ENCODE peak calls at places on chromosomes 4 and X, in six cellular contexts. U is small intestine, M is tibial nerve, B is iPS DF 6.9, G is mesenchymal stem cell, D is aorta. R is an unnamed sample.

GRCh38 chr4:93878566-93878965 is 50.0 kb downstream of the ATOH1 start:
- DNase-seq in U (no peak), D (no peak), G (no peak), B (no peak), M (no peak), R (no peak)

GRCh38 chrX:13754765-13755164 is 20.2 kb downstream of the OFD1 start:
- DNase-seq in U (no peak), M (no peak), B (no peak), D (no peak), G (no peak), R (no peak)

GRCh38 chr4:175071123-175071522 is 153.0 kb downstream of the ADAM29 start:
- DNase-seq in G (no peak), M (no peak), U (no peak), D (no peak), B (no peak), R (no peak)

GRCh38 chr4:10102981-10103330 is 13.6 kb downstream of the WDR1 start:
- DNase-seq in D (no peak), G (no peak), M (no peak), B (no peak), U (no peak), R (no peak)

GRCh38 chr4:155179216-155179615 is 29.2 kb upstream of the NPY2R start:
- DNase-seq in B (no peak), D (no peak), M (no peak), U (no peak), G (no peak), R (no peak)

GRCh38 chr4:40199179-40199670 is 2.4 kb downstream of the RHOH start:
- DNase-seq in U (no peak), D (no peak), M (no peak), B (no peak), G (no peak), R (no peak)

GRCh38 chr4:65399131-65399530 is 271.2 kb downstream of the EPHA5 start:
- DNase-seq in B (no peak), G (no peak), M (no peak), U (no peak), D (no peak), R (no peak)

GRCh38 chr4:75786526-75786925 is 62.1 kb downstream of the USO1 start:
- DNase-seq in M (no peak), D (no peak), G (no peak), U (no peak), B (no peak), R (no peak)

GRCh38 chr4:73668806-73669205 is 48.6 kb upstream of the RASSF6 start:
- DNase-seq in B (no peak), G (peak; percentile 64), M (no peak), D (no peak), U (peak; percentile 39), R (no peak)

GRCh38 chrX:143853488-143853887 is 30.4 kb upstream of the UBE2NL start:
- DNase-seq in M (no peak), U (no peak), B (no peak), G (peak; percentile 36), D (no peak), R (no peak)

GRCh38 chrX:17674611-17675010 is 62.7 kb upstream of the SCML1 start:
- DNase-seq in D (no peak), U (peak; percentile 0), B (no peak), M (no peak), G (no peak), R (no peak)

GRCh38 chr4:108118505-108118904 is 50.2 kb downstream of the LEF1 start:
- DNase-seq in B (no peak), M (no peak), D (no peak), G (peak; percentile 60), U (peak; percentile 8), R (no peak)

GRCh38 chr4:3041192-3042142 is 32.9 kb downstream of the HTT-AS start:
- DNase-seq in U (peak; percentile 64), G (peak; percentile 75), B (no peak), D (peak; percentile 86), M (peak; percentile 33), R (peak; percentile 79)

GRCh38 chr4:101104264-101105052 is 242.9 kb downstream of the PPP3CA start:
- DNase-seq in G (no peak), B (no peak), D (no peak), M (no peak), U (peak; percentile 14), R (no peak)

GRCh38 chr4:88584471-88584900 is 7.8 kb upstream of the HERC3 start:
- DNase-seq in D (no peak), M (no peak), G (no peak), U (no peak), B (no peak), R (no peak)

GRCh38 chr4:101348367-101348827 is 1.1 kb upstream of the PPP3CA start:
- DNase-seq in U (peak; percentile 40), G (no peak), D (no peak), B (no peak), M (no peak), R (peak; percentile 80)

GRCh38 chr4:7419961-7420660 is 14.6 kb downstream of the PSAPL1 start:
- DNase-seq in D (peak; percentile 47), B (no peak), M (no peak), U (no peak), G (no peak), R (no peak)

GRCh38 chr4:80361329-80361900 is 25.9 kb downstream of the CFAP299 start:
- DNase-seq in D (no peak), U (peak; percentile 50), B (no peak), M (no peak), G (peak; percentile 36), R (no peak)

GRCh38 chrX:122188751-122189150 is 995.3 kb upstream of the GRIA3 start:
- DNase-seq in B (no peak), G (no peak), M (no peak), D (no peak), U (no peak), R (no peak)

GRCh38 chrX:125394449-125394848 is 74.8 kb downstream of the TEX13C start:
- DNase-seq in B (no peak), U (no peak), M (no peak), G (no peak), D (no peak), R (no peak)

GRCh38 chr4:48772568-48772967 is 7.5 kb downstream of the FRYL start:
- DNase-seq in M (no peak), D (no peak), B (no peak), G (no peak), U (no peak), R (no peak)

GRCh38 chr4:2082627-2083026 is 23.5 kb downstream of the NAT8L start:
- DNase-seq in G (no peak), U (no peak), D (no peak), M (no peak), B (no peak), R (no peak)

GRCh38 chr4:125011646-125012045 is 299.1 kb upstream of the ANKRD50 start:
- DNase-seq in B (no peak), D (no peak), M (no peak), G (peak; percentile 18), U (no peak), R (no peak)

GRCh38 chr4:42654606-42655005 is 2.3 kb downstream of the ATP8A1 start:
- DNase-seq in D (no peak), U (peak; percentile 28), M (peak; percentile 17), B (no peak), G (peak; percentile 62), R (no peak)

GRCh38 chrX:10615931-10616780 is 4.2 kb downstream of the MID1 start:
- DNase-seq in G (peak; percentile 53), B (no peak), D (no peak), M (peak; percentile 47), U (peak; percentile 73), R (no peak)

GRCh38 chrX:130606415-130606814 is 204.6 kb downstream of the RBMX2 start:
- DNase-seq in D (no peak), B (no peak), M (peak; percentile 4), U (no peak), G (no peak), R (no peak)

GRCh38 chr4:137065306-137065705 is 467.0 kb downstream of the PCDH18 start:
- DNase-seq in M (no peak), D (no peak), G (peak; percentile 69), B (no peak), U (no peak), R (no peak)

GRCh38 chr4:105637409-105638258 is 70.9 kb downstream of the INTS12 start:
- DNase-seq in D (peak; percentile 78), B (no peak), M (peak; percentile 81), G (peak; percentile 46), U (peak; percentile 70), R (peak; percentile 81)
- H3K4me1 ChIP-seq in D (peaks cover 8% of the 10 kb centered on the region), B (no peaks in the 10 kb centered on the region), M (peaks cover 19% of the 10 kb centered on the region), G (no peaks in the 10 kb centered on the region), U (peaks cover 2% of the 10 kb centered on the region), R (peaks cover 10% of the 10 kb centered on the region)

GRCh38 chr4:139691-140090 is 15.4 kb downstream of the ZNF718 start:
- DNase-seq in D (no peak), G (no peak), B (no peak), U (no peak), M (no peak), R (no peak)
- H3K9me3 ChIP-seq in D (peaks cover 17% of the 10 kb centered on the region), G (peaks cover 100% of the 10 kb centered on the region), B (no peaks in the 10 kb centered on the region), U (peaks cover 3% of the 10 kb centered on the region), M (peaks cover 76% of the 10 kb centered on the region), R (peaks cover 99% of the 10 kb centered on the region)

GRCh38 chrX:72273718-72274117 is 3.3 kb downstream of the RPS4X start:
- DNase-seq in D (no peak), U (no peak), B (no peak), G (no peak), M (no peak), R (no peak)

GRCh38 chrX:72271812-72272211 is 5.2 kb downstream of the RPS4X start:
- DNase-seq in B (no peak), M (no peak), G (no peak), U (no peak), D (no peak), R (no peak)

GRCh38 chrX:72276478-72276953 is 532 bp downstream of the RPS4X start:
- DNase-seq in M (no peak), U (no peak), B (no peak), G (no peak), D (no peak), R (no peak)

GRCh38 chrX:72272868-72273267 is 4.2 kb downstream of the RPS4X start:
- DNase-seq in G (peak; percentile 30), B (no peak), D (no peak), U (peak; percentile 27), M (no peak), R (no peak)

DNA sequence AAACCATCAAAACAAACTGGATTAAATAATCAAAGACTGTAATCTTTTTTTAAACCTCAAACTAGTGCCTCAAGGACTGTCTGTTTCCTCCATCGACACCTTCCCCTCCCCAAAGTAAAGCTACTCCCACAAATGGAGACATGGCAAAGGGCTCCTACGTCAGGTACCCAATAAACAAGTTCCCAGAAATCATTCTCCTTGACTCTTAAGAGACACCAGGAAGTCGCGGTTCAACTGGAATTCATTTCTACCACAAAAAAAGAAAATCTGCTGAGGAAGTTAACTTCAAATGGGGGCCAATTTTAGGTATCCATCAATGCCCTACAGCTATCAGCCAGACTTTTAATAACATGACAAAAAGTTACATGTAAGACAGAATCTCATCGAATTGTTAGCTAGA is 2.5 kb downstream of the RPS4X start:
- DNase-seq in U (no peak), B (no peak), D (no peak), M (no peak), G (no peak), R (no peak)
- H3K4me1 ChIP-seq in U (no peaks in the 10 kb centered on the region), B (no peaks in the 10 kb centered on the region), D (no peaks in the 10 kb centered on the region), M (peaks cover 13% of the 10 kb centered on the region), G (peaks cover 8% of the 10 kb centered on the region), R (peaks cover 2% of the 10 kb centered on the region)

DNA sequence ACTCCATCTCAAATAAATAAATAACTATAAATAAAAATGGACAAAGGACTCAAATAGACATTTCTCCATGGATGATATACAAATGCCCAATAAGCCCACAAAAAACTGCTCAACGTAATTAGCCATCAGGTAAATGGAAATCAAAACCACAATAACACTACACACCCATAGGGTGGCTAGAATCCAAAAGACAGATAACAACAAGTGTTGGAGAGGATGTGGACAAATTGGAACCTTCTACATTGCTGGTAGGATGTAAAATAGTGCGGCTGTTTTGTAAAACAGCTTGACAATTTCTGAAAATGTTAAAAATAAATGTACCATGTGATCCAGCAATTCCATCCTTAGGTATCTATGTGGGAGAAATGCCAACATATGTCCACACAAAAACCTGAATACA is 52.1 kb downstream of the ZNF157 start:
- DNase-seq in D (no peak), M (no peak), B (no peak), G (no peak), U (no peak), R (no peak)
- H3K9me3 ChIP-seq in D (peaks cover 1% of the 10 kb centered on the region), M (no peaks in the 10 kb centered on the region), B (no peaks in the 10 kb centered on the region), G (peaks cover 45% of the 10 kb centered on the region), U (no peaks in the 10 kb centered on the region), R (no peaks in the 10 kb centered on the region)